ENCODE peak calls at places on chromosome 13, in nine cellular contexts. N, X, U, E, B, K, V, Q and G are unnamed samples. For H3K36me3, the result is how much of the 10 kb centered on the place peaks cover.

GRCh38 chr13:99916366-99917103 is 55.0 kb downstream of the ZIC5 start:
- DNase-seq in V (peak), E (no peak), U (no peak), K (peak), Q (peak), N (no peak), B (no peak), X (no peak), G (no peak)

GRCh38 chr13:86974995-86975328 is 696.2 kb upstream of the SLITRK5 start:
- DNase-seq in U (no peak), X (no peak), V (no peak), N (no peak), Q (peak), K (no peak), E (no peak), B (no peak), G (no peak)

GRCh38 chr13:30504081-30504480 is 38.3 kb upstream of the HMGB1 start:
- DNase-seq in V (no peak), X (no peak), B (no peak), Q (no peak), N (no peak), U (no peak), E (no peak), K (peak), G (no peak)

GRCh38 chr13:46905249-46905648 is 8.4 kb upstream of the HTR2A start:
- DNase-seq in U (no peak), Q (peak), K (no peak), N (no peak), B (no peak), E (no peak), X (no peak), V (no peak), G (no peak)

GRCh38 chr13:98664047-98664446 is 87.1 kb upstream of the STK24 start:
- DNase-seq in K (no peak), V (no peak), U (no peak), Q (no peak), B (no peak), X (no peak), N (no peak), E (no peak), G (no peak)

GRCh38 chr13:83352391-83352790 is 529.9 kb downstream of the SLITRK1 start:
- DNase-seq in N (no peak), Q (no peak), V (no peak), X (no peak), E (no peak), B (no peak), U (no peak), K (no peak), G (no peak)

GRCh38 chr13:25575562-25575961 is 203.8 kb downstream of the ATP8A2 start:
- DNase-seq in N (no peak), K (no peak), B (no peak), X (no peak), V (no peak), U (no peak), E (no peak), Q (no peak), G (no peak)

GRCh38 chr13:77902319-77902963 is 16.2 kb downstream of the EDNRB start:
- DNase-seq in E (no peak), Q (no peak), B (no peak), K (no peak), U (no peak), X (no peak), N (no peak), V (no peak), G (no peak)

GRCh38 chr13:95568131-95568530 is 15.6 kb downstream of the CLDN10 start:
- DNase-seq in N (no peak), K (no peak), E (no peak), U (no peak), Q (no peak), V (no peak), X (no peak), B (no peak), G (no peak)

GRCh38 chr13:95184317-95184716 is 116.9 kb downstream of the ABCC4 start:
- DNase-seq in U (no peak), K (no peak), N (no peak), Q (no peak), E (no peak), X (no peak), B (no peak), V (no peak), G (no peak)

GRCh38 chr13:47548294-47548825 is 452.7 kb downstream of the SUCLA2 start:
- DNase-seq in X (no peak), E (no peak), Q (no peak), B (no peak), K (no peak), U (no peak), N (no peak), V (no peak), G (no peak)

GRCh38 chr13:44313674-44314073 is 60.0 kb upstream of the SERP2 start:
- DNase-seq in B (no peak), N (no peak), E (no peak), V (peak), X (no peak), K (no peak), U (no peak), Q (no peak), G (no peak)

GRCh38 chr13:97329331-97329730 is 104.6 kb upstream of the RAP2A start:
- DNase-seq in U (no peak), V (peak), B (no peak), N (no peak), X (no peak), E (no peak), Q (peak), K (no peak), G (no peak)

GRCh38 chr13:83895994-83896580 is 13.8 kb upstream of the SLITRK1 start:
- DNase-seq in B (no peak), E (no peak), U (no peak), K (no peak), Q (no peak), V (no peak), X (no peak), N (no peak), G (no peak)

GRCh38 chr13:24032674-24033073 is 127.8 kb upstream of the SPATA13 start:
- DNase-seq in X (no peak), B (no peak), U (no peak), Q (no peak), K (no peak), E (no peak), N (no peak), V (no peak), G (no peak)

DNA sequence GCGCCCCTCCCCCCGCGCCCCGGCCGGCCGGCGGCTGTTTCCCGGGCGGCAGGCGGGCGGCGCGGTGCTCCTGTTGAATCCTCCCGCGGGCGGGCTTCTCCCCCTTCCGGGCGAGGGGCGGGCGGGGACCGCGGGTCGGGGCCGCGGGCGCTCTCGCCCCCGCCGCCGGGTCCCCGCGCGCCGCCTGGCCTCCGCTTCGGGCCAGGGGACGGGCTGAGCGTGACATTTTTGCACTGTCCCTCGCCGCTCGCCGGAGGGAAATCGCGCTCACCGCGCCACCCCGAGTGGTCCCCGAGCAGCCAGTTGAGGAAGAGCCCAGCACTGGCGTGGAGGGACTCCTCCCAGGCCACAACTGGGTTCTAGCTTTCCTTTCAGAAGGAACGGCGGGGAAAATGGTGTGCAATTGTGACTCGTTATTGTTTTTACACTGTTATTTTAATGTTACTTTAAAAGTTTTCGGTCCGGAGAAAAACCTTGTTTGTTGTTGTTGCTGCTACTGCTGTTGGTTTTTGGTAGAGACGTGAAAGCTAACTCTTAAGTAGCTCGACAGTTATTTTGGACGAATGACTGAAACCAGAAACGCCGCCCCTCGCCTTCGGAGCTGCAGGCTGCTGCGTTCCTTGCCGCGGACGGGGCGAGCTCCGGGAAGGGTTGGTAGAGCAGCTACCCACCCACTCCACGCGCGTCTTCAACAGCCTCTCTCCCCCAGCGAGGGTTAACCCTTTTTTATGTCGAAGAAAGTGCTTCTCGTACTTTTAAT is 942 bp downstream of the PDS5B start:
- DNase-seq in E (peak), K (peak), U (peak), Q (peak), B (peak), V (peak), N (peak), X (peak), G (peak)
- TF ChIP-seq POLR2AphosphoS5 in E (peak), K (no peak), U (no peak), Q (no peak), B (no peak), V (no peak), N (peak), X (peak), G (peak)

GRCh38 chr13:111288276-111288675 is 32.2 kb upstream of the TEX29 start:
- DNase-seq in U (no peak), N (no peak), X (no peak), B (no peak), K (no peak), V (no peak), Q (no peak), E (no peak), G (no peak)

GRCh38 chr13:111287201-111287600 is 33.2 kb upstream of the TEX29 start:
- DNase-seq in K (no peak), B (no peak), V (no peak), U (no peak), X (no peak), N (no peak), E (no peak), Q (peak), G (no peak)

GRCh38 chr13:111286162-111286561 is 34.3 kb upstream of the TEX29 start:
- DNase-seq in N (no peak), E (no peak), Q (peak), X (no peak), U (no peak), V (no peak), K (no peak), B (no peak), G (no peak)

GRCh38 chr13:111291908-111292307 is 28.5 kb upstream of the TEX29 start:
- DNase-seq in Q (no peak), X (no peak), V (no peak), N (no peak), U (no peak), K (no peak), B (no peak), E (no peak), G (no peak)

GRCh38 chr13:111289251-111289650 is 31.2 kb upstream of the TEX29 start:
- DNase-seq in E (no peak), K (no peak), N (no peak), V (no peak), Q (no peak), X (no peak), B (no peak), U (no peak), G (no peak)
- H3K36me3 ChIP-seq in E (half or more), K (under half), N (under half), V (half or more), Q (under half), X (half or more), B (under half), U (half or more), G (under half)

GRCh38 chr13:19597523-19597922 is 35.9 kb upstream of the MPHOSPH8 start:
- DNase-seq in Q (no peak), N (no peak), U (no peak), K (no peak), B (no peak), X (no peak), V (no peak), E (no peak), G (no peak)

GRCh38 chr13:19605161-19605955 is 28.1 kb upstream of the MPHOSPH8 start:
- DNase-seq in N (no peak), Q (no peak), K (no peak), E (no peak), X (no peak), B (no peak), U (no peak), V (no peak), G (no peak)

GRCh38 chr13:19606152-19606551 is 27.3 kb upstream of the MPHOSPH8 start:
- DNase-seq in E (no peak), X (no peak), Q (no peak), B (no peak), V (no peak), K (no peak), U (no peak), N (no peak), G (no peak)

GRCh38 chr13:19604306-19604705 is 29.2 kb upstream of the MPHOSPH8 start:
- DNase-seq in N (no peak), X (no peak), U (no peak), V (no peak), K (no peak), E (no peak), Q (no peak), B (no peak), G (no peak)

DNA sequence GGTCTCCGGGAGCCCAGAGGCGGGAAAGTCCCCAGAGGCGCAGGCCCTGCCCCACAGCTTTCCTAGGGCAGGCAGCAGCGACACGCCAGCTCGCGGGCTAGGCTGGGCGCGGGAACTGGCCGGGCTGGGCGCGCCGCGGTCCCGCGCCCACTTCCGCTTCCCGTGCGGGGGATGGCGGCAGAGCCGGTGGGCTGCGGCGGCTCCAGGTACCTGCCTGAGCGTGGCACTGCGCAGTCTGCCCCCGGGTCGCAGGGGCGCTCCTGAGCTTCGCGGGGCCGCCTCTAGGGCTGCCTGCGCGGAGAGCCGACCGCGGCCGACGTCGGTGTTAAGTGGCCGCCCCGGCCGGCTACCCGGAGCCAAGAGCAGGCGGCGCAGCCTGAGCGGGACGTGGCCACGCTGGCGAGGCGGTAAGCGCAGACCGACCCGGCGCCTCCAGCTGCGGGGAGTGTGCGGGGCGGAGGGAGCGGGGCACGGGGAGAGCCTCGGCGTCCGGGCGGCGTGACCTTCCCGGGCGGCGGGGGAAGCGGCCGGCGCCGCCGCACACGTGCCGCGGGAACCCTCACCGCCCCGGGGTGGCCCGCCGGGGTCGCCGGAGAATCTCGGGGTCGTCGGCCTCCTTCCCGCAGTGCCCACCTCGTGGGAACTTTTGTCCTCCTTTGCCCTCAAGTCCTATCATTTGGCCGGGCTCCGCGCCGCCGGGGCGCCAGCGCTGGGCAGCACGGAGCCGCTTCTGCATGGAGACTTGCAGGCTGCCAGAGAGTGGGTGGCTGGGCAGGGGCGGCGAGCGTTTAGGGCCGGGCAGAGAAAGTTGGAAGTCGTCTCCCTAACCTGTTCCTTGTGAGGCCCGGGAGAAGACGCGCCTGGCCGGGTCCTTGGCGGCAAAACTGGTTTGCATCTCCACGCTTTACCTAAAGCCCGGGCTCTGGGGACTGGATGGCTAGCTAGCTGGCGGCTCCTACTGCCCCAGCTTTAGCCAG is 31.4 kb upstream of the MPHOSPH8 start:
- DNase-seq in Q (peak), X (peak), U (no peak), N (no peak), V (peak), E (peak), B (peak), K (peak), G (peak)
- TF ChIP-seq POLR2AphosphoS5 in Q (no peak), X (no peak), U (no peak), N (no peak), V (no peak), E (no peak), B (no peak), K (no peak), G (no peak)

DNA sequence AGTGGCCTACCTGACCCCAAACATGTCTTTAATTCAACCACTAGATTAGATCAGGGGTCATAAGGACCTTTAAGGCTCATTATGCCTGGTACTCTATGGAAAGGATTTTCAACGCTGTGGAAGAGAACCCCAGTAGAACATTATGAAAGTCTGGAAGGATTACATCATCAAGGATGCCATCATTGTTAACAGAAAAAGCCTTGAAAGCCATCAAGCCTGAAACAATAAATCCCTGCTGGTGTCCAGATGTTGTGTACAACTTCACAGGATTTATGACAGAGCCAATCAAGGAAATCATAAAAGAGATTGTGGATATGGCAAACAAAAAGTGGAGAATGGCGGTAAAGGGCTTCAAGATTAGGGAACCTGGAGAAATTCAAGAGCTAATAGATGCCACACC is 59.7 kb downstream of the NAA16 start:
- DNase-seq in E (no peak), X (no peak), Q (no peak), B (no peak), V (no peak), N (no peak), K (no peak), U (no peak), G (no peak)
- H3K36me3 ChIP-seq in E (half or more), X (under half), Q (under half), B (half or more), V (under half), N (under half), K (half or more), U (half or more), G (under half)

DNA sequence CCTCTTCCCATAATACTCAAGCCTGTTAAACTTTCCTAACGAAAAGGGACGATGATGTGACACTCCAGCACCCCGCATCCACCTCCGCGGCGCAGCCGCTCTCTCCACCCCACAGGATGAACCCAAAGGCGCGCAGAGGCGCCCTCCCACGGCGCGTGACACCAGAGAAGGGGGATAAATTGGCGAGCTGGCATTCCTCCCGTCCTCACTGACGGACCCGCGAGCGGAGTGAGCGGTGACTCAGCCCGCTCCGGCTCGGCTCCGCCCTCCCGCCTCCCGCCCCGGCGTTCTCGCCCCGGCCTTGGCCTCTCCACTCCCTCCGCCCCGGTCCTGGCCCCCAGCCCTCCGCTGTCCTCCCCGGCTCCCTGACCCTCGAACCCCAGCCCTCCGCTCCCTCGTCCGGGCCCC is 590 bp downstream of the TUBGCP3 start:
- DNase-seq in K (peak), N (peak), U (peak), Q (peak), B (peak), V (peak), E (peak), X (peak), G (peak)
- TF ChIP-seq POLR2AphosphoS5 in K (no peak), N (peak), U (no peak), Q (no peak), B (peak), V (peak), E (peak), X (peak), G (peak)

DNA sequence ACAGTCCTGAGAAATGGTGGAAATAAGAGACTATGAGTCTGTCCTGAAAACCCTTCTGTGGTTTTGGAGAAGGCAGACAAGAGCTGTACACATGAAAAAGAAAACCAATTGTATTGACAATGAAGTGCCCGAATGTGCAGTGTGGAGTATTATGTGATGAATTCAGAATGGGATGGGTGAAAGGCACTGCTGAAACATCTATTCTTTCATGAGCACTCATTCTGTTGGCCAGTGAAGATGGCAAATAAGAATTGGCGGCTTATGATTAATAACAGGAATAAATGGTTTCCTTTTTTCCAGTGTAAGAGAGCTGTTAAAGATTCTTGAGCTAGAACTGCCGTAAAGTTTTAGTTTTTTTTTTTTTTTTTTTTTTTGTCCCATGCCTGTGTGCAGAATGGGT is 5.7 kb downstream of the POLR1D start:
- DNase-seq in N (no peak), X (no peak), E (no peak), Q (no peak), B (no peak), K (no peak), V (no peak), U (no peak), G (no peak)
- H3K36me3 ChIP-seq in N (under half), X (under half), E (under half), Q (under half), B (under half), K (under half), V (under half), U (under half), G (under half)

GRCh38 chr13:52374873-52375411 is 31.0 kb downstream of the THSD1 start:
- DNase-seq in Q (no peak), U (no peak), E (no peak), B (no peak), X (no peak), K (no peak), N (no peak), V (peak), G (no peak)
- TF ChIP-seq POLR2AphosphoS5 in Q (no peak), U (no peak), E (no peak), B (no peak), X (no peak), K (no peak), N (no peak), V (no peak), G (no peak)

DNA sequence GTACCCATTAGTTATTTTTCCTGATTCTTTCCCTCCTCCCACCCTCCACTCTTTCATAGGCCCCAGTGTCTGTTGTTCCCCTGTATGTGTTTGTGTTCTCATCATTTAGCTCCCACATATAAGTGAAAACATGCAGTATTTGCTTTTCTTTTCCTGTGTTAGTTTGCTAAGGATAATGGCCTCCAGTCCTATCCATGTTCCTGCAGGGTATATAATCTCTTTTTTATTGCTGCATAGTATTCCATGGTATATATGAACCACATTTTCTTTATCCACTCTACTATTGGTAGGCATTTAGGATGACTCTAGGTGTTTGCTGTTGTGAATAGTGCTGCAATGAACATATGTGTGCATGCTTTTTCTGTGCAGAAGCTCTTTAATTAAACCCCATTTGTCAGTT is 79.4 kb downstream of the ZMYM2 start:
- DNase-seq in N (no peak), Q (no peak), E (no peak), V (no peak), U (no peak), K (no peak), X (no peak), B (no peak), G (no peak)
- H3K36me3 ChIP-seq in N (under half), Q (under half), E (half or more), V (under half), U (half or more), K (under half), X (under half), B (under half), G (under half)